ENCODE peak calls at places on chromosomes 11 and 22, in six cellular contexts. P, U, O, I, F and S are unnamed samples.

GRCh38 chr22:17387356-17387755 is 18.1 kb downstream of the CECR2 start:
- DNase-seq in P (no peak), U (no peak), O (no peak), I (no peak), F (no peak), S (no peak)

GRCh38 chr11:100830978-100831732 is 144.1 kb downstream of the ARHGAP42 start:
- DNase-seq in P (peak), U (peak), O (peak), I (peak), F (peak), S (peak)

GRCh38 chr22:42427211-42427610 is 5.0 kb downstream of the NFAM1 start:
- DNase-seq in P (no peak), U (no peak), O (no peak), I (no peak), F (no peak), S (no peak)

GRCh38 chr22:30080805-30081204 is 541 bp downstream of the HORMAD2 start:
- DNase-seq in P (no peak), U (no peak), O (no peak), I (no peak), F (no peak), S (no peak)

GRCh38 chr11:100353083-100353482 is 334.0 kb upstream of the ARHGAP42 start:
- DNase-seq in P (no peak), U (no peak), O (no peak), I (peak), F (no peak), S (no peak)

GRCh38 chr22:22449819-22450218 is 58.7 kb downstream of the ZNF280B start:
- DNase-seq in P (no peak), U (no peak), O (no peak), I (no peak), F (no peak), S (no peak)

GRCh38 chr11:29119691-29120328 is 897.0 kb downstream of the KCNA4 start:
- DNase-seq in P (peak), U (peak), O (no peak), I (peak), F (peak), S (peak)

GRCh38 chr11:56307836-56308235 is 7.1 kb upstream of the OR8K3 start:
- DNase-seq in P (no peak), U (no peak), O (no peak), I (no peak), F (no peak), S (no peak)

GRCh38 chr22:26888887-26889286 is 231.5 kb downstream of the MIAT start:
- DNase-seq in P (peak), U (no peak), O (no peak), I (no peak), F (no peak), S (peak)

GRCh38 chr11:134124660-134125451 is 56.0 kb downstream of the JAM3 start:
- DNase-seq in P (peak), U (peak), O (peak), I (peak), F (peak), S (no peak)

GRCh38 chr11:12838463-12839120 is 164.4 kb downstream of the TEAD1 start:
- DNase-seq in P (peak), U (no peak), O (no peak), I (peak), F (no peak), S (no peak)

GRCh38 chr11:45158210-45158644 is 11.8 kb downstream of the PRDM11 start:
- DNase-seq in P (no peak), U (peak), O (no peak), I (no peak), F (no peak), S (no peak)

GRCh38 chr11:28243596-28243995 is 135.4 kb downstream of the METTL15 start:
- DNase-seq in P (peak), U (no peak), O (no peak), I (no peak), F (no peak), S (no peak)

GRCh38 chr11:30914143-30914762 is 328.1 kb upstream of the MPPED2 start:
- DNase-seq in P (peak), U (peak), O (peak), I (peak), F (peak), S (peak)

GRCh38 chr11:107608809-107609208 is 17.9 kb downstream of the ELMOD1 start:
- DNase-seq in P (no peak), U (no peak), O (no peak), I (no peak), F (no peak), S (no peak)

GRCh38 chr11:119371778-119372182 is 9.7 kb downstream of the USP2 start:
- DNase-seq in P (no peak), U (peak), O (no peak), I (no peak), F (peak), S (peak)

GRCh38 chr22:40031766-40032470 is 37.2 kb downstream of the FAM83F start:
- DNase-seq in P (peak), U (no peak), O (no peak), I (no peak), F (no peak), S (no peak)

GRCh38 chr11:123549901-123550619 is 104.4 kb downstream of the SCN3B start:
- DNase-seq in P (peak), U (no peak), O (no peak), I (no peak), F (peak), S (no peak)

GRCh38 chr22:27207907-27208306 is 550.5 kb downstream of the MIAT start:
- DNase-seq in P (peak), U (peak), O (no peak), I (peak), F (peak), S (peak)

GRCh38 chr11:72598901-72599300 is 75.3 kb downstream of the PDE2A start:
- DNase-seq in P (peak), U (peak), O (peak), I (no peak), F (no peak), S (no peak)

GRCh38 chr11:14373941-14374646 is 15.1 kb upstream of the RRAS2 start:
- DNase-seq in P (peak), U (peak), O (peak), I (peak), F (no peak), S (peak)

GRCh38 chr22:37043214-37043827 is 8.2 kb upstream of the KCTD17 start:
- DNase-seq in P (no peak), U (no peak), O (no peak), I (no peak), F (no peak), S (no peak)

GRCh38 chr11:122038543-122038942 is 77.5 kb downstream of the BLID start:
- DNase-seq in P (peak), U (peak), O (no peak), I (peak), F (peak), S (peak)

GRCh38 chr11:86785576-86785975 is 14.8 kb upstream of the PRSS23 start:
- DNase-seq in P (no peak), U (no peak), O (no peak), I (no peak), F (no peak), S (no peak)

GRCh38 chr11:117910525-117910924 is 18.7 kb downstream of the TMPRSS13 start:
- DNase-seq in P (no peak), U (no peak), O (no peak), I (no peak), F (no peak), S (no peak)

GRCh38 chr22:36365020-36365411 is 22.8 kb downstream of the MYH9 start:
- DNase-seq in P (peak), U (peak), O (peak), I (peak), F (peak), S (peak)

GRCh38 chr11:38384568-38384967 is 1786.5 kb upstream of the RAG2 start:
- DNase-seq in P (no peak), U (peak), O (no peak), I (peak), F (no peak), S (no peak)

GRCh38 chr22:33789690-33790253 is 130.5 kb downstream of the LARGE1 start:
- DNase-seq in P (no peak), U (no peak), O (no peak), I (no peak), F (no peak), S (no peak)

GRCh38 chr11:104678408-104678807 is 219.9 kb downstream of the CASP12 start:
- DNase-seq in P (no peak), U (no peak), O (no peak), I (peak), F (no peak), S (no peak)

GRCh38 chr22:20418211-20418788 is 19.3 kb downstream of the SCARF2 start:
- DNase-seq in P (peak), U (peak), O (peak), I (peak), F (peak), S (peak)

GRCh38 chr11:121418625-121419114 is 33.4 kb upstream of the SORL1 start:
- DNase-seq in P (no peak), U (peak), O (peak), I (no peak), F (no peak), S (peak)

GRCh38 chr22:22074634-22075381 is 92.2 kb upstream of the TOP3B start:
- DNase-seq in P (peak), U (no peak), O (no peak), I (peak), F (no peak), S (peak)

GRCh38 chr11:86687083-86687799 is 14.8 kb upstream of the ME3 start:
- DNase-seq in P (peak), U (no peak), O (no peak), I (no peak), F (no peak), S (peak)

GRCh38 chr22:35258144-35258988 is 1.1 kb downstream of the HMGXB4 start:
- DNase-seq in P (peak), U (peak), O (no peak), I (peak), F (peak), S (peak)

GRCh38 chr11:270451-271208 is 7.6 kb upstream of the NLRP6 start:
- DNase-seq in P (no peak), U (no peak), O (no peak), I (no peak), F (no peak), S (no peak)

GRCh38 chr22:35587447-35587870 is 29.7 kb downstream of the MB start:
- DNase-seq in P (no peak), U (peak), O (peak), I (no peak), F (peak), S (no peak)